ENCODE peak calls at places on chromosomes 5 and 9, in six cellular contexts. V, K, Y, O, A and X are unnamed samples.

GRCh38 chr9:94908041-94908563 is 181.6 kb downstream of the AOPEP start:
- DNase-seq in K (no peak), O (no peak), V (no peak), Y (no peak), A (no peak), X (no peak)

GRCh38 chr5:128436825-128437224 is 101.2 kb downstream of the FBN2 start:
- DNase-seq in K (peak), A (no peak), O (no peak), V (no peak), Y (no peak), X (no peak)

GRCh38 chr5:58201922-58202648 is 257.8 kb downstream of the PLK2 start:
- DNase-seq in A (no peak), O (no peak), V (no peak), Y (no peak), K (peak), X (no peak)

GRCh38 chr9:134915046-134915930 is 2.4 kb downstream of the FCN1 start:
- DNase-seq in V (no peak), Y (no peak), A (no peak), O (no peak), K (no peak), X (no peak)

GRCh38 chr5:147504535-147504934 is 5.3 kb downstream of the DPYSL3 start:
- DNase-seq in K (peak), O (no peak), V (no peak), A (no peak), Y (no peak), X (no peak)

GRCh38 chr5:132591140-132591539 is 34.4 kb downstream of the RAD50 start:
- DNase-seq in K (peak), V (no peak), A (no peak), Y (no peak), O (no peak), X (peak)

GRCh38 chr5:125536582-125536981 is 790.1 kb upstream of the ZNF608 start:
- DNase-seq in A (no peak), V (no peak), K (peak), O (no peak), Y (no peak), X (no peak)

GRCh38 chr5:167653645-167654106 is 637.8 kb upstream of the WWC1 start:
- DNase-seq in A (no peak), Y (no peak), V (no peak), O (no peak), K (peak), X (no peak)

GRCh38 chr5:121870489-121870888 is 18.8 kb downstream of the FTMT start:
- DNase-seq in V (no peak), A (no peak), O (no peak), K (peak), Y (no peak), X (no peak)

GRCh38 chr9:70563010-70563409 is 148.6 kb upstream of the KLF9 start:
- DNase-seq in O (no peak), Y (no peak), V (no peak), K (no peak), A (no peak), X (no peak)

GRCh38 chr9:86600291-86600690 is 246.1 kb upstream of the TUT7 start:
- DNase-seq in A (no peak), K (peak), O (no peak), Y (no peak), V (no peak), X (no peak)

GRCh38 chr9:132023409-132024180 is 56.1 kb downstream of the MED27 start:
- DNase-seq in A (no peak), Y (no peak), V (no peak), O (no peak), K (no peak), X (no peak)

GRCh38 chr5:138389332-138389731 is 36.8 kb downstream of the KDM3B start:
- DNase-seq in V (no peak), Y (no peak), A (no peak), K (no peak), O (no peak), X (no peak)

GRCh38 chr5:135091286-135091685 is 57.3 kb upstream of the PITX1 start:
- DNase-seq in A (no peak), V (no peak), O (no peak), Y (peak), K (no peak), X (no peak)

GRCh38 chr9:98989036-98990000 is 45.6 kb downstream of the COL15A1 start:
- DNase-seq in Y (peak), V (no peak), K (peak), A (no peak), O (no peak), X (no peak)

GRCh38 chr9:79685576-79685975 is 113.8 kb downstream of the TLE4 start:
- DNase-seq in A (no peak), K (peak), V (no peak), Y (no peak), O (no peak), X (no peak)

GRCh38 chr9:129336130-129336528 is 158.1 kb upstream of the IER5L start:
- DNase-seq in K (peak), Y (no peak), V (no peak), O (no peak), A (no peak), X (no peak)

GRCh38 chr5:2738700-2739359 is 12.6 kb downstream of the IRX2 start:
- DNase-seq in V (no peak), K (no peak), O (no peak), Y (peak), A (no peak), X (no peak)

GRCh38 chr5:61790678-61791077 is 458.6 kb downstream of the ZSWIM6 start:
- DNase-seq in V (no peak), O (no peak), A (no peak), K (no peak), Y (no peak), X (no peak)

GRCh38 chr5:108661590-108662219 is 86.0 kb upstream of the FER start:
- DNase-seq in O (no peak), Y (no peak), K (peak), A (no peak), V (no peak), X (no peak)